ENCODE peak calls at places on chromosomes 4 and X, in seven cellular contexts. One of them, this sample, is unnamed.

GRCh38 chr4:54683616-54684346 is 26.0 kb downstream of the KIT start:
- DNase-seq in NCI-H1436: no peak
- DNase-seq in T-cell: peak
- DNase-seq in NCI-H2029: no peak
- DNase-seq in stimulated activated CD4-positive, alpha-beta T cell treated with anti-CD3 and anti-CD28 coated beads, Interleukin-4, amount 100 ng/mL, for 4 hours: peak
- DNase-seq in NCI-H774: no peak
- DNase-seq in effector memory CD4-positive, alpha-beta T cell: no peak
- DNase-seq in this sample: no peak

GRCh38 chrX:96182366-96182765 is 502.3 kb upstream of the DIAPH2 start:
- DNase-seq in stimulated activated CD4-positive, alpha-beta T cell treated with anti-CD3 and anti-CD28 coated beads, Interleukin-4, amount 100 ng/mL, for 4 hours: no peak
- DNase-seq in effector memory CD4-positive, alpha-beta T cell: no peak
- DNase-seq in NCI-H774: no peak
- DNase-seq in NCI-H1436: no peak
- DNase-seq in NCI-H2029: no peak
- DNase-seq in T-cell: no peak
- DNase-seq in this sample: no peak

GRCh38 chrX:13078739-13079444 is 34.5 kb upstream of the FAM9C start:
- DNase-seq in effector memory CD4-positive, alpha-beta T cell: no peak
- DNase-seq in NCI-H774: no peak
- DNase-seq in NCI-H2029: no peak
- DNase-seq in NCI-H1436: no peak
- DNase-seq in stimulated activated CD4-positive, alpha-beta T cell treated with anti-CD3 and anti-CD28 coated beads, Interleukin-4, amount 100 ng/mL, for 4 hours: no peak
- DNase-seq in T-cell: no peak
- DNase-seq in this sample: no peak

GRCh38 chr4:48816971-48817370 is 13.9 kb upstream of the OCIAD1 start:
- DNase-seq in NCI-H774: no peak
- DNase-seq in NCI-H1436: no peak
- DNase-seq in T-cell: no peak
- DNase-seq in stimulated activated CD4-positive, alpha-beta T cell treated with anti-CD3 and anti-CD28 coated beads, Interleukin-4, amount 100 ng/mL, for 4 hours: no peak
- DNase-seq in effector memory CD4-positive, alpha-beta T cell: no peak
- DNase-seq in NCI-H2029: no peak
- DNase-seq in this sample: no peak

GRCh38 chr4:6703786-6704185 is 5.9 kb downstream of the MRFAP1L1 start:
- DNase-seq in T-cell: no peak
- DNase-seq in NCI-H2029: no peak
- DNase-seq in NCI-H1436: no peak
- DNase-seq in effector memory CD4-positive, alpha-beta T cell: no peak
- DNase-seq in stimulated activated CD4-positive, alpha-beta T cell treated with anti-CD3 and anti-CD28 coated beads, Interleukin-4, amount 100 ng/mL, for 4 hours: no peak
- DNase-seq in NCI-H774: no peak
- DNase-seq in this sample: no peak

GRCh38 chr4:184177271-184177670 is 40.4 kb downstream of the ENPP6 start:
- DNase-seq in effector memory CD4-positive, alpha-beta T cell: no peak
- DNase-seq in stimulated activated CD4-positive, alpha-beta T cell treated with anti-CD3 and anti-CD28 coated beads, Interleukin-4, amount 100 ng/mL, for 4 hours: no peak
- DNase-seq in NCI-H774: no peak
- DNase-seq in T-cell: no peak
- DNase-seq in NCI-H2029: no peak
- DNase-seq in NCI-H1436: no peak
- DNase-seq in this sample: no peak

GRCh38 chrX:86887341-86887740 is 630.3 kb upstream of the KLHL4 start:
- DNase-seq in NCI-H774: peak
- DNase-seq in stimulated activated CD4-positive, alpha-beta T cell treated with anti-CD3 and anti-CD28 coated beads, Interleukin-4, amount 100 ng/mL, for 4 hours: no peak
- DNase-seq in effector memory CD4-positive, alpha-beta T cell: no peak
- DNase-seq in T-cell: no peak
- DNase-seq in NCI-H1436: no peak
- DNase-seq in NCI-H2029: no peak
- DNase-seq in this sample: no peak

GRCh38 chrX:103404225-103405008 is 28.1 kb downstream of the BEX3 start:
- DNase-seq in T-cell: peak
- DNase-seq in effector memory CD4-positive, alpha-beta T cell: no peak
- DNase-seq in NCI-H774: peak
- DNase-seq in NCI-H1436: no peak
- DNase-seq in stimulated activated CD4-positive, alpha-beta T cell treated with anti-CD3 and anti-CD28 coated beads, Interleukin-4, amount 100 ng/mL, for 4 hours: peak
- DNase-seq in NCI-H2029: peak
- DNase-seq in this sample: peak

GRCh38 chrX:39874202-39874816 is 223.4 kb downstream of the BCOR start:
- DNase-seq in stimulated activated CD4-positive, alpha-beta T cell treated with anti-CD3 and anti-CD28 coated beads, Interleukin-4, amount 100 ng/mL, for 4 hours: peak
- DNase-seq in effector memory CD4-positive, alpha-beta T cell: peak
- DNase-seq in T-cell: no peak
- DNase-seq in NCI-H1436: no peak
- DNase-seq in NCI-H2029: no peak
- DNase-seq in NCI-H774: no peak
- DNase-seq in this sample: no peak

GRCh38 chr4:13087041-13087440 is 397.1 kb downstream of the RAB28 start:
- DNase-seq in T-cell: no peak
- DNase-seq in NCI-H1436: no peak
- DNase-seq in effector memory CD4-positive, alpha-beta T cell: no peak
- DNase-seq in NCI-H2029: no peak
- DNase-seq in stimulated activated CD4-positive, alpha-beta T cell treated with anti-CD3 and anti-CD28 coated beads, Interleukin-4, amount 100 ng/mL, for 4 hours: no peak
- DNase-seq in NCI-H774: no peak
- DNase-seq in this sample: no peak

GRCh38 chr4:143403551-143403816 is 66.8 kb downstream of the GAB1 start:
- DNase-seq in NCI-H2029: no peak
- DNase-seq in stimulated activated CD4-positive, alpha-beta T cell treated with anti-CD3 and anti-CD28 coated beads, Interleukin-4, amount 100 ng/mL, for 4 hours: no peak
- DNase-seq in T-cell: no peak
- DNase-seq in effector memory CD4-positive, alpha-beta T cell: no peak
- DNase-seq in NCI-H1436: no peak
- DNase-seq in NCI-H774: no peak
- DNase-seq in this sample: no peak

GRCh38 chr4:168615294-168615693 is 118.4 kb downstream of the PALLD start:
- DNase-seq in T-cell: no peak
- DNase-seq in NCI-H1436: no peak
- DNase-seq in NCI-H2029: no peak
- DNase-seq in stimulated activated CD4-positive, alpha-beta T cell treated with anti-CD3 and anti-CD28 coated beads, Interleukin-4, amount 100 ng/mL, for 4 hours: no peak
- DNase-seq in effector memory CD4-positive, alpha-beta T cell: no peak
- DNase-seq in NCI-H774: no peak
- DNase-seq in this sample: no peak

GRCh38 chrX:63657821-63658220 is 127.2 kb downstream of the ARHGEF9 start:
- DNase-seq in T-cell: no peak
- DNase-seq in effector memory CD4-positive, alpha-beta T cell: no peak
- DNase-seq in NCI-H1436: no peak
- DNase-seq in NCI-H2029: no peak
- DNase-seq in stimulated activated CD4-positive, alpha-beta T cell treated with anti-CD3 and anti-CD28 coated beads, Interleukin-4, amount 100 ng/mL, for 4 hours: no peak
- DNase-seq in NCI-H774: no peak
- DNase-seq in this sample: no peak

GRCh38 chrX:2489446-2490445 is 11.0 kb downstream of the DHRSX start:
- DNase-seq in NCI-H1436: no peak
- DNase-seq in T-cell: no peak
- DNase-seq in stimulated activated CD4-positive, alpha-beta T cell treated with anti-CD3 and anti-CD28 coated beads, Interleukin-4, amount 100 ng/mL, for 4 hours: no peak
- DNase-seq in effector memory CD4-positive, alpha-beta T cell: no peak
- DNase-seq in NCI-H2029: no peak
- DNase-seq in NCI-H774: no peak
- DNase-seq in this sample: no peak

GRCh38 chr4:74395633-74396032 is 30.7 kb downstream of the EREG start:
- DNase-seq in T-cell: no peak
- DNase-seq in NCI-H2029: no peak
- DNase-seq in effector memory CD4-positive, alpha-beta T cell: no peak
- DNase-seq in stimulated activated CD4-positive, alpha-beta T cell treated with anti-CD3 and anti-CD28 coated beads, Interleukin-4, amount 100 ng/mL, for 4 hours: no peak
- DNase-seq in NCI-H1436: no peak
- DNase-seq in NCI-H774: no peak
- DNase-seq in this sample: no peak

GRCh38 chr4:6777636-6778281 is 4.8 kb upstream of the KIAA0232 start:
- DNase-seq in NCI-H2029: no peak
- DNase-seq in effector memory CD4-positive, alpha-beta T cell: no peak
- DNase-seq in T-cell: no peak
- DNase-seq in NCI-H1436: no peak
- DNase-seq in NCI-H774: no peak
- DNase-seq in stimulated activated CD4-positive, alpha-beta T cell treated with anti-CD3 and anti-CD28 coated beads, Interleukin-4, amount 100 ng/mL, for 4 hours: no peak
- DNase-seq in this sample: no peak

GRCh38 chr4:118344801-118345200 is 8.0 kb downstream of the PRSS12 start:
- DNase-seq in NCI-H2029: no peak
- DNase-seq in NCI-H1436: no peak
- DNase-seq in T-cell: no peak
- DNase-seq in effector memory CD4-positive, alpha-beta T cell: no peak
- DNase-seq in stimulated activated CD4-positive, alpha-beta T cell treated with anti-CD3 and anti-CD28 coated beads, Interleukin-4, amount 100 ng/mL, for 4 hours: no peak
- DNase-seq in NCI-H774: no peak
- DNase-seq in this sample: no peak

GRCh38 chrX:22818061-22818460 is 181.7 kb upstream of the DDX53 start:
- DNase-seq in stimulated activated CD4-positive, alpha-beta T cell treated with anti-CD3 and anti-CD28 coated beads, Interleukin-4, amount 100 ng/mL, for 4 hours: no peak
- DNase-seq in effector memory CD4-positive, alpha-beta T cell: no peak
- DNase-seq in NCI-H774: no peak
- DNase-seq in NCI-H2029: no peak
- DNase-seq in NCI-H1436: no peak
- DNase-seq in T-cell: no peak
- DNase-seq in this sample: no peak

GRCh38 chr4:153082322-153083301 is 121.6 kb upstream of the TRIM2 start:
- DNase-seq in T-cell: no peak
- DNase-seq in stimulated activated CD4-positive, alpha-beta T cell treated with anti-CD3 and anti-CD28 coated beads, Interleukin-4, amount 100 ng/mL, for 4 hours: no peak
- DNase-seq in NCI-H774: no peak
- DNase-seq in NCI-H1436: no peak
- DNase-seq in NCI-H2029: no peak
- DNase-seq in effector memory CD4-positive, alpha-beta T cell: no peak
- DNase-seq in this sample: no peak

GRCh38 chrX:56798866-56799864 is 70.1 kb downstream of the NBDY start:
- DNase-seq in T-cell: no peak
- DNase-seq in NCI-H1436: no peak
- DNase-seq in NCI-H2029: no peak
- DNase-seq in effector memory CD4-positive, alpha-beta T cell: no peak
- DNase-seq in stimulated activated CD4-positive, alpha-beta T cell treated with anti-CD3 and anti-CD28 coated beads, Interleukin-4, amount 100 ng/mL, for 4 hours: no peak
- DNase-seq in NCI-H774: no peak
- DNase-seq in this sample: no peak

GRCh38 chr4:71411976-71412375 is 73.2 kb downstream of the SLC4A4 start:
- DNase-seq in NCI-H2029: no peak
- DNase-seq in stimulated activated CD4-positive, alpha-beta T cell treated with anti-CD3 and anti-CD28 coated beads, Interleukin-4, amount 100 ng/mL, for 4 hours: no peak
- DNase-seq in NCI-H774: no peak
- DNase-seq in T-cell: no peak
- DNase-seq in effector memory CD4-positive, alpha-beta T cell: no peak
- DNase-seq in NCI-H1436: no peak
- DNase-seq in this sample: no peak